ENCODE peak calls at places on chromosomes 2 and 18, in four cellular contexts. One of them, this sample, is unnamed.
A peak's percentile ranks its signal among the peaks of the same experiment; 100 is the strongest.

GRCh38 chr2:40403233-40403841 is 48.6 kb downstream of the SLC8A1 start:
- DNase-seq in SK-N-SH: no peak
- DNase-seq in HepG2: no peak
- DNase-seq in HCT116: no peak
- DNase-seq in this sample: no peak

GRCh38 chr2:56369316-56369715 is 185.5 kb downstream of the CCDC85A start:
- DNase-seq in SK-N-SH: no peak
- DNase-seq in HepG2: no peak
- DNase-seq in HCT116: no peak
- DNase-seq in this sample: no peak

GRCh38 chr2:95049961-95050360 is 24.5 kb downstream of the MAL start:
- DNase-seq in SK-N-SH: no peak
- DNase-seq in HepG2: no peak
- DNase-seq in HCT116: no peak
- DNase-seq in this sample: no peak

GRCh38 chr2:28687640-28688039 is 64.0 kb upstream of the PPP1CB start:
- DNase-seq in SK-N-SH: no peak
- DNase-seq in HepG2: no peak
- DNase-seq in HCT116: no peak
- DNase-seq in this sample: no peak

GRCh38 chr2:179417436-179417949 is 152.9 kb upstream of the SESTD1 start:
- DNase-seq in SK-N-SH: no peak
- DNase-seq in HepG2: no peak
- DNase-seq in HCT116: no peak
- DNase-seq in this sample: no peak

GRCh38 chr2:181810823-181811695 is 80.5 kb upstream of the ITPRID2 start:
- DNase-seq in SK-N-SH: peak; percentile 1
- DNase-seq in HepG2: peak; percentile 74
- DNase-seq in HCT116: peak; percentile 98
- DNase-seq in this sample: peak; percentile 71

GRCh38 chr2:30048636-30049175 is 98.1 kb upstream of the YPEL5 start:
- DNase-seq in SK-N-SH: no peak
- DNase-seq in HepG2: no peak
- DNase-seq in HCT116: no peak
- DNase-seq in this sample: no peak

GRCh38 chr2:217833439-217833838 is 169.4 kb downstream of the TNS1 start:
- DNase-seq in SK-N-SH: no peak
- DNase-seq in HepG2: no peak
- DNase-seq in HCT116: no peak
- DNase-seq in this sample: no peak

GRCh38 chr2:150191349-150191748 is 296.1 kb downstream of the RND3 start:
- DNase-seq in SK-N-SH: no peak
- DNase-seq in HepG2: no peak
- DNase-seq in HCT116: no peak
- DNase-seq in this sample: no peak

GRCh38 chr2:887639-888038 is 63.0 kb upstream of the SNTG2 start:
- DNase-seq in SK-N-SH: no peak
- DNase-seq in HepG2: no peak
- DNase-seq in HCT116: no peak
- DNase-seq in this sample: no peak

GRCh38 chr2:15762449-15762848 is 170.8 kb downstream of the DDX1 start:
- DNase-seq in SK-N-SH: no peak
- DNase-seq in HepG2: no peak
- DNase-seq in HCT116: no peak
- DNase-seq in this sample: no peak

GRCh38 chr2:6812857-6813530 is 52.7 kb downstream of the CMPK2 start:
- DNase-seq in SK-N-SH: no peak
- DNase-seq in HepG2: no peak
- DNase-seq in HCT116: no peak
- DNase-seq in this sample: no peak

GRCh38 chr18:54127759-54128378 is 96.6 kb downstream of the MBD2 start:
- DNase-seq in SK-N-SH: peak; percentile 55
- DNase-seq in HepG2: peak; percentile 41
- DNase-seq in HCT116: peak; percentile 35
- DNase-seq in this sample: no peak

GRCh38 chr2:228602277-228602676 is 420.8 kb upstream of the SPHKAP start:
- DNase-seq in SK-N-SH: no peak
- DNase-seq in HepG2: no peak
- DNase-seq in HCT116: no peak
- DNase-seq in this sample: no peak

GRCh38 chr2:180742809-180743208 is 237.6 kb upstream of the UBE2E3 start:
- DNase-seq in SK-N-SH: no peak
- DNase-seq in HepG2: peak; percentile 34
- DNase-seq in HCT116: no peak
- DNase-seq in this sample: peak; percentile 67

GRCh38 chr18:41939326-41939725 is 15.7 kb upstream of the PIK3C3 start:
- DNase-seq in SK-N-SH: no peak
- DNase-seq in HepG2: no peak
- DNase-seq in HCT116: no peak
- DNase-seq in this sample: no peak

GRCh38 chr2:229342376-229342775 is 71.3 kb upstream of the PID1 start:
- DNase-seq in SK-N-SH: peak; percentile 20
- DNase-seq in HepG2: peak; percentile 4
- DNase-seq in HCT116: peak; percentile 26
- DNase-seq in this sample: peak; percentile 5

GRCh38 chr18:77054606-77055428 is 77.8 kb downstream of the MBP start:
- DNase-seq in SK-N-SH: peak; percentile 69
- DNase-seq in HepG2: peak; percentile 87
- DNase-seq in HCT116: no peak
- DNase-seq in this sample: peak; percentile 95

GRCh38 chr2:34096552-34097171 is 497.6 kb upstream of the FAM98A start:
- DNase-seq in SK-N-SH: peak; percentile 36
- DNase-seq in HepG2: peak; percentile 53
- DNase-seq in HCT116: peak; percentile 32
- DNase-seq in this sample: peak; percentile 65

GRCh38 chr2:161031516-161031915 is 128.7 kb upstream of the TANK start:
- DNase-seq in SK-N-SH: no peak
- DNase-seq in HepG2: no peak
- DNase-seq in HCT116: no peak
- DNase-seq in this sample: no peak

GRCh38 chr2:85421706-85422457 is 3.4 kb downstream of the SH2D6 start:
- DNase-seq in SK-N-SH: no peak
- DNase-seq in HepG2: no peak
- DNase-seq in HCT116: no peak
- DNase-seq in this sample: no peak

GRCh38 chr2:218952160-218952559 is 7.3 kb upstream of the CDK5R2 start:
- DNase-seq in SK-N-SH: no peak
- DNase-seq in HepG2: no peak
- DNase-seq in HCT116: no peak
- DNase-seq in this sample: no peak

DNA sequence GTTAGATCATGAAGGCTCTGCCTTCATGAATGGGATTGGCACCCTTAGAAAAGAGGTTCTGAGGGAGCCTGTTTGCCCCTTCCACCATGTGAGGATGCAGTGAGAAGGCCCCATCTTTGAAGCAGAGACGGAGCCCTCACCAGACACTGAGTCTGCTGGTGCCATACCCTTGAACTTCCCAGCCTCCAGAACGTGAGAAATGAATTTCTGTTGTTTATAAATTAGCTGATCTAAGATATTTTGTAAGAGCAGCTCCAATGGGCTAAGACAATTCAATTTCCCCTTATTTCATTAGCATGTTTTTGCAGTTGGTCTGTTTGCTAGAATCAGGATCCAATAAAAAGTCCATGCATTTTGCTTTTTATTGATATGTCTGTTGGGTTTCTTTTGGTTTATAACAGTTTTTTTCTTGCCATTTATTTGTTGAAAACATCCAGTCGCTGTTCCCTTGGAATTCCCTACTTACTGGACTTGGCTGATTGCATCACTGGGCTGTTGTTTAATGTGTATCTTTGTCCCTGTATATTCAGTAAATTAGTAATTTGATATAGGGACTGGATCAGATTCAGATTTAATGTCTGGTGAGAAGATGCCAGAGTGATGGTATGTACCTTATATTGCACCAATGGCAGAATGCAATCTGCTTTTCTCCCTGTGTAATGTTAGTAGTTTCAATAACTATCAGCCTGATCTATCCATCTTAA is 24.0 kb upstream of the GREB1 start:
- DNase-seq in SK-N-SH: peak; percentile 45
- DNase-seq in HepG2: no peak
- DNase-seq in HCT116: no peak
- DNase-seq in this sample: no peak
- H3K27ac ChIP-seq in SK-N-SH: no peak overlapping the region
- H3K27ac ChIP-seq in HepG2: no peak overlapping the region
- H3K27ac ChIP-seq in HCT116: no peak overlapping the region
- H3K27ac ChIP-seq in this sample: no peak overlapping the region

GRCh38 chr2:186129767-186130581 is 356.1 kb upstream of the ZC3H15 start:
- DNase-seq in SK-N-SH: no peak
- DNase-seq in HepG2: peak; percentile 75
- DNase-seq in HCT116: peak; percentile 42
- DNase-seq in this sample: peak; percentile 22
- TF ChIP-seq SIN3A in SK-N-SH: no peak
- TF ChIP-seq SIN3A in HepG2: no peak
- TF ChIP-seq SIN3A in HCT116: no peak
- TF ChIP-seq SIN3A in this sample: no peak

DNA sequence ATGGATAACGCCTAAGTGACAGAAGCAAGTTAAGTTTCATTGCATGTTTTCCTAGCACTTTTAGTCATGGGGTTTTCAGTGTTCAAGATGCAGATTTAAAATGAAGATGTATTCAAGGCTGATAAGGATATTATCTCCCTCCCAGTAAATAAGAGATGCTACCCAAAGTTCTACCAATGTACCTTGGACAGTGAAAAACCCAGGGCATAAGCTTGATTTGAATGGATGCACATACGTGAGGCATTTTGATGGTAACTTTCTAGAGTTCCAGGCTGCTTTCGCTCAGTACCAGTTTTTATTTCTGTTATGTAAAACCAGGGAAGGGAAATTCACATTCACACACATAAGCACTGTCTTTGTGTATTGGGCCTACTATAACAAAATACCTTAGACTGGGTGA is 90.3 kb downstream of the STK39 start:
- DNase-seq in SK-N-SH: no peak
- DNase-seq in HepG2: no peak
- DNase-seq in HCT116: no peak
- DNase-seq in this sample: no peak
- TF ChIP-seq REST in SK-N-SH: peak; percentile 72
- TF ChIP-seq REST in HepG2: no peak
- TF ChIP-seq REST in HCT116: no peak
- TF ChIP-seq REST in this sample: no peak

GRCh38 chr2:176268976-176269318 is 295 bp upstream of the MTX2 start:
- DNase-seq in SK-N-SH: no peak
- DNase-seq in HepG2: no peak
- DNase-seq in HCT116: no peak
- DNase-seq in this sample: no peak
- H3K27ac ChIP-seq in SK-N-SH: peak overlapping the region; percentile 82
- H3K27ac ChIP-seq in HepG2: peak overlapping the region; percentile 89
- H3K27ac ChIP-seq in HCT116: peak overlapping the region; percentile 89
- H3K27ac ChIP-seq in this sample: peak overlapping the region; percentile 84

GRCh38 chr2:146776589-146776988 is 1068.2 kb upstream of the ACVR2A start:
- DNase-seq in SK-N-SH: no peak
- DNase-seq in HepG2: no peak
- DNase-seq in HCT116: no peak
- DNase-seq in this sample: no peak
- TF ChIP-seq SIN3A in SK-N-SH: no peak
- TF ChIP-seq SIN3A in HepG2: no peak
- TF ChIP-seq SIN3A in HCT116: no peak
- TF ChIP-seq SIN3A in this sample: no peak

GRCh38 chr2:206256711-206257110 is 17.8 kb upstream of the ZDBF2 start:
- DNase-seq in SK-N-SH: no peak
- DNase-seq in HepG2: no peak
- DNase-seq in HCT116: no peak
- DNase-seq in this sample: no peak

GRCh38 chr2:206250041-206250897 is 24.2 kb upstream of the ZDBF2 start:
- DNase-seq in SK-N-SH: no peak
- DNase-seq in HepG2: no peak
- DNase-seq in HCT116: no peak
- DNase-seq in this sample: peak; percentile 33

GRCh38 chr2:206255003-206255402 is 19.5 kb upstream of the ZDBF2 start:
- DNase-seq in SK-N-SH: no peak
- DNase-seq in HepG2: no peak
- DNase-seq in HCT116: no peak
- DNase-seq in this sample: no peak

GRCh38 chr2:206257345-206257744 is 17.1 kb upstream of the ZDBF2 start:
- DNase-seq in SK-N-SH: no peak
- DNase-seq in HepG2: no peak
- DNase-seq in HCT116: no peak
- DNase-seq in this sample: no peak

DNA sequence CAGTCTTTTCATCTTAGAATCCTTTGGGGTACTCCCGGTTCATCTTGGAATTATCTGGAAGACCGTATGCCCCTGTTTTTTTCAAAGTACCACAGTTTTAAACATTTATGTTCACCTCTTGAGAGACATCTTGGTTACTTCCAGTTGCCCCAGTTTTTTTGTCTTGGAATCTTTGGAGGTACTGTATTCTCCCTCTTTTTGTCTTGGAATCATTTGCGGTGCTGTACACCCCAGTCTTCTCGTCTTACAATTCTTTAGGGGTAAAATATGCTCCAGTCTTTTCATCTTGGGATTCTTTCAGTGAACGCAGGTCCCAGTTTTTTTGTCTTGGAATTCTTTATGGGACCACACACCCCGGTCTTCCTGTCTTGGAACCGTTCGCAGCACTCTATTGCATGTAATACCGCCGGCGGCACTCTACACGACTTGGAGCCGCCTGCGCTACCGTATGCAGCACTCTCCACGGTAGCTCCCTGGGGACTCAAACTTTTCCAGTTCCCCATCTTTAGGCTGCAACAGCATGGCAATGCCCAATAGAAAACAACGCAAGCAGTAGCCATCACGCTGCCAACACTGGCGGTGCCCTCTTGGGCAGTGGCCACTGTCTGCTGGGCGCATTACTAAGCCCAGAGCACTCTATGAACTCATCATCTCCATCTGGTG is 21.2 kb upstream of the ZDBF2 start:
- DNase-seq in SK-N-SH: no peak
- DNase-seq in HepG2: no peak
- DNase-seq in HCT116: no peak
- DNase-seq in this sample: no peak
- TF ChIP-seq REST in SK-N-SH: no peak
- TF ChIP-seq REST in HepG2: no peak
- TF ChIP-seq REST in HCT116: no peak
- TF ChIP-seq REST in this sample: no peak

This sample was measured in Panc1.